ENCODE peak calls at places on chromosomes 12 and 14, in five cellular contexts. One of them, this sample, is unnamed.

GRCh38 chr14:55807059-55807499 is 227.1 kb downstream of the KTN1 start:
- DNase-seq in germinal center: no peak
- DNase-seq in uterus: peak; percentile 55
- DNase-seq in MCF 10A: peak; percentile 98
- DNase-seq in EH: peak; percentile 52
- DNase-seq in this sample: peak; percentile 99

GRCh38 chr12:11650697-11651281 is 1.3 kb downstream of the ETV6 start:
- DNase-seq in EH: peak; percentile 55
- DNase-seq in uterus: no peak
- DNase-seq in germinal center: peak; percentile 17
- DNase-seq in MCF 10A: peak; percentile 57
- DNase-seq in this sample: peak; percentile 45

GRCh38 chr14:92325835-92326234 is 2.9 kb downstream of the SLC24A4 start:
- DNase-seq in germinal center: no peak
- DNase-seq in MCF 10A: no peak
- DNase-seq in uterus: no peak
- DNase-seq in EH: no peak
- DNase-seq in this sample: no peak

GRCh38 chr12:83143937-83144336 is 457.2 kb downstream of the TMTC2 start:
- DNase-seq in MCF 10A: no peak
- DNase-seq in uterus: no peak
- DNase-seq in germinal center: no peak
- DNase-seq in EH: no peak
- DNase-seq in this sample: no peak

GRCh38 chr12:109940339-109940923 is 40.4 kb downstream of the TCHP start:
- DNase-seq in germinal center: no peak
- DNase-seq in EH: no peak
- DNase-seq in MCF 10A: no peak
- DNase-seq in uterus: no peak
- DNase-seq in this sample: no peak

GRCh38 chr12:110744697-110745264 is 2.1 kb upstream of the PPP1CC start:
- DNase-seq in MCF 10A: peak; percentile 43
- DNase-seq in germinal center: no peak
- DNase-seq in EH: peak; percentile 32
- DNase-seq in uterus: no peak
- DNase-seq in this sample: no peak

GRCh38 chr12:54029529-54030441 is 1.5 kb downstream of the HOXC6 start:
- DNase-seq in EH: no peak
- DNase-seq in germinal center: no peak
- DNase-seq in MCF 10A: no peak
- DNase-seq in uterus: no peak
- DNase-seq in this sample: no peak

GRCh38 chr12:13691598-13691997 is 289.8 kb downstream of the GRIN2B start:
- DNase-seq in germinal center: no peak
- DNase-seq in EH: no peak
- DNase-seq in MCF 10A: no peak
- DNase-seq in uterus: no peak
- DNase-seq in this sample: no peak

GRCh38 chr12:1811281-1811947 is 9.0 kb upstream of the LRTM2 start:
- DNase-seq in EH: no peak
- DNase-seq in MCF 10A: no peak
- DNase-seq in uterus: no peak
- DNase-seq in germinal center: no peak
- DNase-seq in this sample: peak; percentile 33

GRCh38 chr14:45252356-45253069 is 489 bp downstream of the MIS18BP1 start:
- DNase-seq in germinal center: no peak
- DNase-seq in MCF 10A: peak; percentile 47
- DNase-seq in EH: peak; percentile 28
- DNase-seq in uterus: no peak
- DNase-seq in this sample: peak; percentile 16

GRCh38 chr14:55120466-55121144 is 8.4 kb upstream of the LGALS3 start:
- DNase-seq in uterus: no peak
- DNase-seq in EH: no peak
- DNase-seq in MCF 10A: no peak
- DNase-seq in germinal center: no peak
- DNase-seq in this sample: peak; percentile 58